ENCODE peak calls at places on chromosomes 16 and 17, in five cellular contexts. K is activated CD4-positive, alpha-beta T cell treated with anti-CD3 and anti-CD28 coated beads, Interleukin-2, amount 50 U/mL, for 1 hour; Q is T47D; Y is non-pigmented ciliary epithelial cell; O is astrocyte of the cerebellum. H is an unnamed sample.

GRCh38 chr17:49817993-49818392 is 29.5 kb downstream of the KAT7 start:
- DNase-seq in O (no peak), K (peak), Y (no peak), Q (no peak), H (no peak)

GRCh38 chr16:79893445-79893844 is 292.9 kb upstream of the MAF start:
- DNase-seq in O (no peak), Y (no peak), Q (no peak), K (no peak), H (no peak)

GRCh38 chr16:31201511-31202401 is 804 bp downstream of the PYCARD start:
- DNase-seq in Q (no peak), O (no peak), K (peak), Y (no peak), H (no peak)

GRCh38 chr16:69150146-69150865 is 17.9 kb downstream of the UTP4 start:
- DNase-seq in Y (no peak), O (peak), K (peak), Q (peak), H (peak)

GRCh38 chr17:8791910-8792270 is 7.3 kb downstream of the MFSD6L start:
- DNase-seq in Q (no peak), Y (peak), O (peak), K (no peak), H (no peak)

GRCh38 chr16:4172070-4172469 is 55.8 kb upstream of the ADCY9 start:
- DNase-seq in Q (no peak), Y (no peak), K (no peak), O (no peak), H (no peak)

GRCh38 chr17:247767-248166 is 66.3 kb upstream of the DOC2B start:
- DNase-seq in K (no peak), O (no peak), Y (no peak), Q (peak), H (no peak)

GRCh38 chr17:80277751-80278671 is 17.4 kb downstream of the RNF213 start:
- DNase-seq in O (no peak), K (no peak), Q (peak), Y (no peak), H (no peak)

GRCh38 chr17:27808629-27809028 is 8.3 kb upstream of the NOS2 start:
- DNase-seq in O (no peak), Q (peak), K (no peak), Y (no peak), H (no peak)

GRCh38 chr17:18228176-18228682 is 2.8 kb downstream of the LLGL1 start:
- DNase-seq in K (no peak), O (no peak), Q (no peak), Y (no peak), H (no peak)

H was measured in 8988T.